ENCODE peak calls at places on chromosomes 7 and 10, in ten cellular contexts. Y, S, D, O, N, A, I, F, L and K are unnamed samples. For H3K36me3, the result is how much of the 10 kb centered on the place peaks cover.

GRCh38 chr10:61951144-61951483 is 49.6 kb downstream of the ARID5B start:
- DNase-seq in S (no peak), I (no peak), Y (no peak), O (no peak), F (no peak), A (no peak), L (no peak), D (no peak), N (no peak), K (no peak)

GRCh38 chr10:94194256-94194655 is 168.5 kb downstream of the NOC3L start:
- DNase-seq in S (no peak), D (peak), A (no peak), O (no peak), N (no peak), Y (peak), I (peak), F (no peak), L (no peak), K (no peak)

GRCh38 chr7:104126411-104126841 is 81.4 kb downstream of the ORC5 start:
- DNase-seq in L (no peak), A (peak), O (no peak), F (no peak), S (no peak), N (no peak), Y (no peak), D (no peak), I (no peak), K (no peak)

GRCh38 chr10:113113918-113114317 is 163.9 kb downstream of the TCF7L2 start:
- DNase-seq in N (no peak), L (no peak), A (no peak), I (no peak), D (no peak), F (no peak), O (no peak), Y (no peak), S (no peak), K (no peak)

GRCh38 chr7:13998866-13999265 is 9.4 kb upstream of the ETV1 start:
- DNase-seq in D (no peak), I (no peak), S (no peak), A (no peak), Y (no peak), F (no peak), L (no peak), N (no peak), O (no peak), K (no peak)

GRCh38 chr7:18831381-18831901 is 286.0 kb downstream of the TWIST1 start:
- DNase-seq in Y (peak), F (no peak), L (no peak), S (no peak), D (no peak), A (no peak), O (no peak), N (no peak), I (no peak), K (no peak)

GRCh38 chr7:75694636-75695035 is 44.1 kb downstream of the HIP1 start:
- DNase-seq in O (peak), Y (no peak), L (no peak), N (no peak), A (no peak), I (no peak), F (no peak), S (no peak), D (no peak), K (no peak)

GRCh38 chr7:833601-834258 is 1.5 kb downstream of the SUN1 start:
- DNase-seq in F (no peak), Y (peak), D (no peak), A (no peak), O (no peak), I (peak), N (no peak), L (no peak), S (no peak), K (no peak)

GRCh38 chr7:143205560-143206293 is 16.1 kb upstream of the TAS2R40 start:
- DNase-seq in O (no peak), N (no peak), L (no peak), Y (no peak), A (no peak), S (no peak), F (no peak), D (peak), I (no peak), K (no peak)

GRCh38 chr7:141586878-141587277 is 35.7 kb downstream of the AGK start:
- DNase-seq in F (no peak), D (no peak), Y (no peak), L (no peak), N (no peak), I (no peak), S (no peak), A (no peak), O (no peak), K (no peak)

GRCh38 chr10:33494694-33495093 is 160.2 kb upstream of the NRP1 start:
- DNase-seq in F (no peak), Y (no peak), O (no peak), S (no peak), L (no peak), D (no peak), I (no peak), A (no peak), N (no peak), K (no peak)

GRCh38 chr7:105760549-105761447 is 115.6 kb downstream of the ATXN7L1 start:
- DNase-seq in O (no peak), N (no peak), D (no peak), I (peak), Y (peak), L (no peak), A (no peak), F (peak), S (no peak), K (no peak)

GRCh38 chr7:34320926-34321609 is 336.9 kb upstream of the NPSR1 start:
- DNase-seq in S (peak), I (peak), Y (peak), A (peak), F (peak), L (peak), D (peak), O (peak), N (peak), K (peak)

GRCh38 chr7:18257711-18258110 is 230.1 kb upstream of the PRPS1L1 start:
- DNase-seq in I (peak), A (no peak), O (peak), F (no peak), L (no peak), N (no peak), S (no peak), D (no peak), Y (peak), K (no peak)

GRCh38 chr10:107880185-107880584 is 715.7 kb upstream of the SORCS1 start:
- DNase-seq in D (no peak), A (peak), O (no peak), S (no peak), F (no peak), L (no peak), Y (no peak), N (no peak), I (no peak), K (no peak)

GRCh38 chr7:120760050-120760449 is 97.9 kb downstream of the TSPAN12 start:
- DNase-seq in O (no peak), N (no peak), A (no peak), S (no peak), L (no peak), F (no peak), D (no peak), Y (no peak), I (no peak), K (no peak)

GRCh38 chr10:86601956-86602592 is 52.3 kb upstream of the OPN4 start:
- DNase-seq in I (no peak), A (no peak), F (no peak), O (no peak), Y (peak), D (no peak), S (no peak), L (no peak), N (no peak), K (no peak)

GRCh38 chr10:86357041-86357440 is 9.6 kb downstream of the GRID1 start:
- DNase-seq in O (no peak), L (no peak), A (no peak), Y (no peak), N (peak), S (no peak), F (no peak), I (no peak), D (no peak), K (no peak)

GRCh38 chr7:43856996-43857395 is 12.3 kb downstream of the MRPS24 start:
- DNase-seq in F (no peak), S (no peak), A (no peak), Y (peak), O (no peak), N (no peak), L (no peak), D (no peak), I (peak), K (no peak)

GRCh38 chr10:76231258-76231934 is 800.0 kb downstream of the LRMDA start:
- DNase-seq in N (no peak), O (no peak), A (peak), F (no peak), D (no peak), Y (peak), I (no peak), S (no peak), L (no peak), K (peak)

GRCh38 chr10:51894752-51895151 is 195.4 kb upstream of the CSTF2T start:
- DNase-seq in N (no peak), L (no peak), D (no peak), O (no peak), S (no peak), F (no peak), I (peak), A (no peak), Y (peak), K (no peak)

GRCh38 chr10:76839276-76839675 is 798.3 kb downstream of the KCNMA1 start:
- DNase-seq in F (no peak), A (no peak), S (no peak), Y (no peak), L (no peak), I (peak), D (no peak), N (no peak), O (no peak), K (no peak)

GRCh38 chr10:122140941-122141623 is 130.0 kb upstream of the BTBD16 start:
- DNase-seq in L (peak), Y (peak), D (peak), A (peak), O (peak), N (peak), S (no peak), F (no peak), I (peak), K (no peak)

GRCh38 chr10:50469778-50470193 is 154.0 kb downstream of the SGMS1 start:
- DNase-seq in Y (no peak), O (no peak), L (no peak), I (peak), A (no peak), S (no peak), F (no peak), N (no peak), D (no peak), K (no peak)

GRCh38 chr10:101616415-101617101 is 28.4 kb downstream of the DPCD start:
- DNase-seq in L (no peak), S (no peak), O (no peak), F (no peak), I (no peak), N (no peak), Y (no peak), A (peak), D (no peak), K (no peak)

GRCh38 chr10:101619983-101620382 is 31.9 kb downstream of the DPCD start:
- DNase-seq in Y (no peak), O (no peak), N (no peak), F (no peak), A (no peak), I (no peak), S (no peak), L (no peak), D (no peak), K (no peak)

GRCh38 chr10:101617102-101617823 is 29.1 kb downstream of the DPCD start:
- DNase-seq in F (no peak), S (no peak), L (no peak), A (peak), Y (no peak), O (no peak), N (no peak), D (no peak), I (no peak), K (no peak)

GRCh38 chr10:101618871-101619270 is 30.8 kb downstream of the DPCD start:
- DNase-seq in A (no peak), S (no peak), F (no peak), D (no peak), O (no peak), Y (no peak), N (no peak), L (no peak), I (no peak), K (no peak)

DNA sequence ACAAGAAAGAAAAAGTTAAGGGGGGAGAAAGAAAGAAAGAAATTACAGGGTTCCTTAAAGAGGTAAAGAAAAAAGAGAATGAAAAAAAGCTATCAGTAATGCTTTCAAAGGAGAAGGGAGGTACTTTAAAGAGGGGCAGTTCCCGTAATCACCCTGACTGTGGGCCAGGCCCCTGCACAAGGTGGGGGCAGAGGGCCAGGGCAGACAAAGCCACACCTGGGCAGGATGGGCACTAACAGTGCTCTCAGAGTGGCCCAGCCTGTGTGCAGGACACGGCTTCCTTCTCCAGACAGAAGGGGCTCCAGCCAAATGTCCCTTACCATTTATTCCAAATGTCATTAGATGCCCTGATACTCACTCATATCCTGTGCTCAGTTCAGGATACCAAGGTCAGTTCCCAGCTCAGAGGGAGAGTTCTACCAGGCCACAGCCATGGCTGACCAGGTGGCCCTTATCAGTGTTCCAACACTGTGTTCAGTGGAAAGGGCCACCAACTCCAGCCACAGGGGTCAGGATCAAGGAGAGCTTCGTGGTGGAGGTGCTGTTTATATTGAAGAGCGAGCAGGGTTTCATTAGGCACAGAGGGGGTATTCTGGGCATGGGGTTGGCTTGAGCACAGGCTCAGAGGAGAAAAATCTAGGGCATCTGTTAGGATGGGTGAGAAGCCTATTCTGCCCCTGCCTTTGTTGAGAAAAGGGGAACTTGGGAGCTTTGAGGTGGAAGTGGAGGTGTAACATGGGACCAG is 29.9 kb downstream of the DPCD start:
- DNase-seq in F (no peak), N (no peak), A (no peak), S (no peak), I (no peak), O (no peak), Y (no peak), L (no peak), D (no peak), K (no peak)
- H3K36me3 ChIP-seq in F (under half), N (under half), A (under half), S (under half), I (under half), O (under half), Y (under half), L (under half), D (under half), K (under half)

GRCh38 chr10:92494522-92494921 is 79.4 kb downstream of the IDE start:
- DNase-seq in D (no peak), S (no peak), F (no peak), Y (no peak), A (no peak), I (no peak), N (no peak), O (no peak), L (no peak), K (no peak)

GRCh38 chr10:92493362-92493761 is 80.5 kb downstream of the IDE start:
- DNase-seq in L (no peak), S (no peak), A (no peak), O (no peak), D (no peak), I (no peak), N (no peak), F (no peak), Y (no peak), K (no peak)

GRCh38 chr10:92492748-92493240 is 81.1 kb downstream of the IDE start:
- DNase-seq in Y (no peak), D (no peak), F (no peak), I (no peak), N (no peak), O (no peak), A (no peak), S (no peak), L (no peak), K (no peak)

GRCh38 chr10:92486637-92487036 is 87.3 kb downstream of the IDE start:
- DNase-seq in A (no peak), O (no peak), Y (no peak), N (no peak), F (no peak), L (no peak), I (no peak), D (no peak), S (no peak), K (no peak)

GRCh38 chr10:92490387-92490786 is 83.5 kb downstream of the IDE start:
- DNase-seq in L (no peak), D (no peak), Y (peak), I (peak), S (no peak), O (no peak), A (no peak), F (no peak), N (no peak), K (no peak)
- H3K36me3 ChIP-seq in L (under half), D (under half), Y (under half), I (under half), S (under half), O (under half), A (under half), F (under half), N (under half), K (under half)

DNA sequence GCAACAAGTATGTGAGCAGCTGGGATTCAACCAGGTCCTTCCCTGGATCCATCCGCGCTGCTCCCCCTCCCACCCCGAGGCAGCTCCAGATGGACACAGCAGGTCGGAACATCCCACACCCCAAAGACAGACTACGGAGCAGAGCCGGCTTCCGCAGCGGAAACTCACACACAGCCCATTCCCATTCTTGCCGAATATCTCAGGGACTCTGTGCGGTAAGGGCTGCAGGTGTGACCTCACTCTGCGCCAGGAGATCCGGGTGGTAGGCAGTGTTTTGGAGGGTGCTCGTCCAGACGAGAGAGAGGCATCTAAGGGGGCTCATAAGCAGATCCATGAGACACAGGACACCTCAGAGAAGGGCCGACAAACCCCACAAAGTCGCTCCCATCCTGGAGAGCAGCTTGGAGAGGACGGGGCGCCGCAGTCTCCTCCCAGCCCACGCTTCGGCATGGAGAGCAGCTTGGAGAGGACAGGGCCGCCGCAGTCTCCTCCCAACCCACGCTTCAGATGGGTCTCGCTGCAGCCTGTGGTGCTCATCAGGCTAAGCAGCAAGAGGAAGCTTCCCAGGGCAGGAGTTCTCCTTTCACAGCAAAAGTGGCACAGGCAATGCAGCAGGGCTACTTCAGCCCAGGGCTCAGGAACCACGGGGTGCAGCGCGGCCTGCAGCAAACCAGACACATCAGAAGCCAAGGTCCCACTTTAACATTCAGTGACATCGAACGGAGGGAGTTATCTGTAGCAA is 179.9 kb downstream of the DIP2C start:
- DNase-seq in D (no peak), N (peak), S (no peak), F (no peak), A (no peak), I (no peak), Y (no peak), O (peak), L (no peak), K (no peak)
- H3K36me3 ChIP-seq in D (under half), N (under half), S (under half), F (under half), A (under half), I (under half), Y (under half), O (under half), L (under half), K (under half)

DNA sequence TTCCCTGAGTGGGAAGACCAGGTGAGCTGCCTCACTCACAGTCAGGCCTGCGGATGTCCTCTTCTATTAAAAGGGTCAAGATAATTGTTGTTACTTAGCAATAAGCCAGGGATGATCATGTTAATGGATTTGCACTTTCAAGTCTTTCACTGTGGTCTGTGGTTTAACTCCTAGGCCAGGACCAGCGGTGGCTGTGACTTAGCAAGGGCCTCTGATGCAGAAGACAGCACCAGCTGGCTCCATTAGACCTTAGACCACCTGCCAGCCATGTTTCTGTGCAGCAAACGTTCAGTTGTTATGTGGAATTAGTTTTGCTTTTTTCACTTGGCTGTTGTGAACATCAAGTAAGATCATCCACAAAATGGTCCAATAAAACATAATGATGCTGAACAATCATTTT is 537.3 kb downstream of the TNS3 start:
- DNase-seq in L (no peak), Y (no peak), O (no peak), D (peak), I (no peak), N (no peak), A (no peak), F (no peak), S (no peak), K (no peak)
- H3K36me3 ChIP-seq in L (under half), Y (under half), O (under half), D (under half), I (under half), N (under half), A (under half), F (under half), S (under half), K (under half)

GRCh38 chr10:4545077-4545476 is 280.9 kb upstream of the AKR1E2 start:
- DNase-seq in N (no peak), L (no peak), S (no peak), I (peak), Y (no peak), O (no peak), A (no peak), F (no peak), D (no peak), K (no peak)

GRCh38 chr10:4543943-4544540 is 282.0 kb upstream of the AKR1E2 start:
- DNase-seq in O (no peak), D (no peak), N (no peak), I (peak), Y (no peak), S (no peak), A (no peak), L (no peak), F (no peak), K (no peak)

GRCh38 chr10:4538016-4538415 is 288.0 kb upstream of the AKR1E2 start:
- DNase-seq in I (peak), L (no peak), O (no peak), N (no peak), D (no peak), F (no peak), S (no peak), A (no peak), Y (no peak), K (no peak)

GRCh38 chr10:4546500-4546899 is 279.5 kb upstream of the AKR1E2 start:
- DNase-seq in I (peak), O (no peak), F (no peak), A (no peak), Y (peak), L (no peak), S (no peak), D (no peak), N (no peak), K (no peak)

DNA sequence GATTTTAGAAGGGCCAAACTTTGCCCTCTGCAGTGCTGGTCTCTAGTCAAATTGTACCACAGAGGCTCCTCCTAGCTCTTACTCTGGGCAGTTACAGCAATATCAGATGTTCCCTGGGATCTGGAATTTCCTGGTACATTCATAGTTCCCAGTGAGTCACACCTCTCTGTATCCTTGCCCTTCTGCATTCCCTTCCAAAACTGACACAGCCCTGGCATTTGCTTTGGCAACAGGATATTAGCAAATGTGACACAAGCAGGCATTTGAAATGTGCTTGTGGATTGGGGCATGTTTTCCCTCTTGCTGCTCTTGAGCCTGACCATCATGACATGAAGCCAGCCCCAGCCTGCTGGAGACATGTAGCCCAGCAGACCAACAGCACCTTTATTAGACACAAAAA is 284.7 kb upstream of the AKR1E2 start:
- DNase-seq in D (no peak), S (peak), O (peak), N (no peak), A (peak), F (no peak), I (peak), Y (peak), L (no peak), K (no peak)
- H3K36me3 ChIP-seq in D (under half), S (under half), O (under half), N (under half), A (under half), F (under half), I (under half), Y (under half), L (under half), K (under half)